ENCODE peak calls at places on chromosome 1, in five cellular contexts. One of them, this sample, is unnamed.
A peak's percentile ranks its signal among the peaks of the same experiment; 100 is the strongest.

GRCh38 chr1:109499661-109500536 is 6.0 kb downstream of the CYB561D1 start:
- DNase-seq in A549: no peak
- DNase-seq in body of pancreas: peak; percentile 74
- DNase-seq in spleen: no peak
- DNase-seq in adrenal gland: peak; percentile 65
- DNase-seq in this sample: no peak

GRCh38 chr1:1664941-1665814 is 6.4 kb upstream of the CDK11B start:
- DNase-seq in A549: no peak
- DNase-seq in body of pancreas: peak; percentile 22
- DNase-seq in spleen: peak; percentile 68
- DNase-seq in adrenal gland: no peak
- DNase-seq in this sample: no peak

GRCh38 chr1:94490556-94490955 is 51.0 kb downstream of the F3 start:
- DNase-seq in A549: no peak
- DNase-seq in body of pancreas: no peak
- DNase-seq in spleen: no peak
- DNase-seq in adrenal gland: no peak
- DNase-seq in this sample: no peak

GRCh38 chr1:56065729-56066128 is 513.6 kb downstream of the PLPP3 start:
- DNase-seq in A549: no peak
- DNase-seq in body of pancreas: no peak
- DNase-seq in spleen: no peak
- DNase-seq in adrenal gland: no peak
- DNase-seq in this sample: no peak

GRCh38 chr1:44655609-44656008 is 18.7 kb downstream of the TMEM53 start:
- DNase-seq in A549: peak; percentile 33
- DNase-seq in body of pancreas: peak; percentile 52
- DNase-seq in spleen: peak; percentile 74
- DNase-seq in adrenal gland: peak; percentile 49
- DNase-seq in this sample: no peak

GRCh38 chr1:169361281-169361680 is 6.3 kb downstream of the NME7 start:
- DNase-seq in A549: no peak
- DNase-seq in body of pancreas: no peak
- DNase-seq in spleen: no peak
- DNase-seq in adrenal gland: no peak
- DNase-seq in this sample: no peak

GRCh38 chr1:230855886-230856285 is 12.4 kb downstream of the C1orf198 start:
- DNase-seq in A549: no peak
- DNase-seq in body of pancreas: no peak
- DNase-seq in spleen: no peak
- DNase-seq in adrenal gland: no peak
- DNase-seq in this sample: no peak

GRCh38 chr1:181139631-181140051 is 51.1 kb downstream of the IER5 start:
- DNase-seq in A549: no peak
- DNase-seq in body of pancreas: no peak
- DNase-seq in spleen: no peak
- DNase-seq in adrenal gland: no peak
- DNase-seq in this sample: no peak

GRCh38 chr1:51301152-51301843 is 29.1 kb downstream of the TTC39A start:
- DNase-seq in A549: no peak
- DNase-seq in body of pancreas: no peak
- DNase-seq in spleen: peak; percentile 56
- DNase-seq in adrenal gland: no peak
- DNase-seq in this sample: no peak

GRCh38 chr1:167373398-167373797 is 144.9 kb downstream of the CD247 start:
- DNase-seq in A549: no peak
- DNase-seq in body of pancreas: no peak
- DNase-seq in spleen: no peak
- DNase-seq in adrenal gland: no peak
- DNase-seq in this sample: no peak

GRCh38 chr1:212415107-212415841 is 588 bp upstream of the PACC1 start:
- DNase-seq in A549: no peak
- DNase-seq in body of pancreas: no peak
- DNase-seq in spleen: no peak
- DNase-seq in adrenal gland: no peak
- DNase-seq in this sample: no peak

GRCh38 chr1:54614558-54614957 is 8.8 kb downstream of the FAM151A start:
- DNase-seq in A549: no peak
- DNase-seq in body of pancreas: no peak
- DNase-seq in spleen: peak; percentile 39
- DNase-seq in adrenal gland: no peak
- DNase-seq in this sample: no peak

GRCh38 chr1:55707196-55707595 is 492.0 kb upstream of the USP24 start:
- DNase-seq in A549: no peak
- DNase-seq in body of pancreas: no peak
- DNase-seq in spleen: no peak
- DNase-seq in adrenal gland: no peak
- DNase-seq in this sample: no peak

GRCh38 chr1:111541721-111542120 is 38.3 kb upstream of the ADORA3 start:
- DNase-seq in A549: no peak
- DNase-seq in body of pancreas: no peak
- DNase-seq in spleen: no peak
- DNase-seq in adrenal gland: no peak
- DNase-seq in this sample: no peak

GRCh38 chr1:207805841-207806421 is 54.1 kb downstream of the CD46 start:
- DNase-seq in A549: peak; percentile 55
- DNase-seq in body of pancreas: peak; percentile 81
- DNase-seq in spleen: no peak
- DNase-seq in adrenal gland: peak; percentile 94
- DNase-seq in this sample: peak; percentile 77

GRCh38 chr1:71047635-71048607 is at the start of gene PTGER3:
- DNase-seq in A549: no peak
- DNase-seq in body of pancreas: peak; percentile 87
- DNase-seq in spleen: peak; percentile 81
- DNase-seq in adrenal gland: peak; percentile 72
- DNase-seq in this sample: peak; percentile 43

GRCh38 chr1:223876643-223877042 is 30.9 kb upstream of the TP53BP2 start:
- DNase-seq in A549: no peak
- DNase-seq in body of pancreas: no peak
- DNase-seq in spleen: no peak
- DNase-seq in adrenal gland: no peak
- DNase-seq in this sample: no peak

GRCh38 chr1:234543442-234544093 is 64.6 kb upstream of the TARBP1 start:
- DNase-seq in A549: no peak
- DNase-seq in body of pancreas: peak; percentile 81
- DNase-seq in spleen: no peak
- DNase-seq in adrenal gland: peak; percentile 68
- DNase-seq in this sample: peak; percentile 73

GRCh38 chr1:180181048-180181447 is 26.4 kb downstream of the QSOX1 start:
- DNase-seq in A549: no peak
- DNase-seq in body of pancreas: peak; percentile 21
- DNase-seq in spleen: peak; percentile 27
- DNase-seq in adrenal gland: peak; percentile 29
- DNase-seq in this sample: no peak

GRCh38 chr1:3869751-3870301 is 12.6 kb downstream of the DFFB start:
- DNase-seq in A549: no peak
- DNase-seq in body of pancreas: no peak
- DNase-seq in spleen: no peak
- DNase-seq in adrenal gland: no peak
- DNase-seq in this sample: no peak

GRCh38 chr1:25544819-25545218 is 1.4 kb downstream of the LDLRAP1 start:
- DNase-seq in A549: no peak
- DNase-seq in body of pancreas: peak; percentile 69
- DNase-seq in spleen: no peak
- DNase-seq in adrenal gland: peak; percentile 65
- DNase-seq in this sample: peak; percentile 54

GRCh38 chr1:46673749-46674182 is 2.1 kb downstream of the TEX38 start:
- DNase-seq in A549: no peak
- DNase-seq in body of pancreas: no peak
- DNase-seq in spleen: no peak
- DNase-seq in adrenal gland: peak; percentile 7
- DNase-seq in this sample: no peak

GRCh38 chr1:46665983-46666382 is 2.2 kb downstream of the ATPAF1 start:
- DNase-seq in A549: no peak
- DNase-seq in body of pancreas: no peak
- DNase-seq in spleen: no peak
- DNase-seq in adrenal gland: no peak
- DNase-seq in this sample: no peak

GRCh38 chr1:46670134-46670533 is 1.5 kb upstream of the TEX38 start:
- DNase-seq in A549: no peak
- DNase-seq in body of pancreas: no peak
- DNase-seq in spleen: no peak
- DNase-seq in adrenal gland: no peak
- DNase-seq in this sample: no peak

GRCh38 chr1:46671554-46671953 is at the start of gene TEX38:
- DNase-seq in A549: no peak
- DNase-seq in body of pancreas: no peak
- DNase-seq in spleen: no peak
- DNase-seq in adrenal gland: no peak
- DNase-seq in this sample: no peak

DNA sequence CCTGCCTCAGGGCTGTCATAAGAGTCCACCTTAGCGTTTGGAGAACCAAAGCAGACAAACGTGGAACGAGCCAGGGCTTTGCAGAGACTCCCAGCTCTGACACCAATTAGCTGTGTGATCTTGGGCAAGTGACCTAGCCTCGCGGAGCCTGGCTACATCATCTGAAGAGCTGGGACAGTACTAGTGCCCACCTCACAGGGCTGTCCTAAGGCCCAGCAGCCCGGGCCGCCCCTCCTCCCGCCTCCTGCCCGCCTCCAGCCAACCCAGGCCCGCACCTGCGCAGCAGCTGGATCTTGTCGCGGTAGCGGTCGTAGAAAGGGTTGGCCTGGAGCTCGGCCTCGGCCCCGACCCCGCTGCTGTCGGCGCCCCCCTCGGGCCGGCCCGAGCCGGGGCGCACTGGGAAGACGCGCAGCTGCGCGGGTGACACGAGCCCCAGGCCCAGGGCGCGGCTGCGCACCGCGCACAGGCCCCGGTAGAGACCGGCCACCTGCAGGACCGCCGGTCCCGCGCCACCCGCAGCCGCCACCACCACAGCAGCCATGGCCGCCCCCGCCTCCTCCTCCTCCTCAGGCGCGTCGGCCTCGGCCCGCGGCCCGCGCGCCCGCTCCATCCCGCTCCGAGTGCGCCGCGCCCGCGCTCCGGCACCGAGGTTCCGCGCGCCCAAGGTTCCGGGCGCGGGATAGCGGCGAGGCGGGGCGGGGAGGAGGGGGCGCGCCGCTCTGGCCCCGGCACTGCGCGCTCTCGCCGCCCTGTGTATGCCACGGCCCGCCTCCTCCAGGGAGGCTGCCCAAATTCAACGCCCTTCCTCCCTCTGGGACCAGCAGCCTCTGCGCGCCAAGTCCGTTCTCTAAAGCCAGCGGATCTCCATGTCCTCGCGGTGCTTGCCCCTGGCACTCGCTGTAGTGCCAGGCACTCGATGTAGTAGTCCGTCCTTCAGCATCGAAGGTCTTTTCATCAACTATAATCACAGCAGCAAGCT is at the start of gene ATPAF1:
- DNase-seq in A549: peak; percentile 77
- DNase-seq in body of pancreas: peak; percentile 79
- DNase-seq in spleen: peak; percentile 93
- DNase-seq in adrenal gland: peak; percentile 76
- DNase-seq in this sample: peak; percentile 86
- TF ChIP-seq POLR2A in A549: peak; percentile 40
- TF ChIP-seq POLR2A in body of pancreas: peak; percentile 17
- TF ChIP-seq POLR2A in spleen: no peak
- TF ChIP-seq POLR2A in adrenal gland: peak; percentile 44
- TF ChIP-seq POLR2A in this sample: peak; percentile 42

GRCh38 chr1:240058049-240058448 is 33.6 kb upstream of the FMN2 start:
- DNase-seq in A549: no peak
- DNase-seq in body of pancreas: no peak
- DNase-seq in spleen: no peak
- DNase-seq in adrenal gland: no peak
- DNase-seq in this sample: no peak
- H3K4me1 ChIP-seq in A549: no peaks in the 10 kb centered on the region
- H3K4me1 ChIP-seq in body of pancreas: no peaks in the 10 kb centered on the region
- H3K4me1 ChIP-seq in spleen: no peaks in the 10 kb centered on the region
- H3K4me1 ChIP-seq in adrenal gland: no peaks in the 10 kb centered on the region
- H3K4me1 ChIP-seq in this sample: no peaks in the 10 kb centered on the region

DNA sequence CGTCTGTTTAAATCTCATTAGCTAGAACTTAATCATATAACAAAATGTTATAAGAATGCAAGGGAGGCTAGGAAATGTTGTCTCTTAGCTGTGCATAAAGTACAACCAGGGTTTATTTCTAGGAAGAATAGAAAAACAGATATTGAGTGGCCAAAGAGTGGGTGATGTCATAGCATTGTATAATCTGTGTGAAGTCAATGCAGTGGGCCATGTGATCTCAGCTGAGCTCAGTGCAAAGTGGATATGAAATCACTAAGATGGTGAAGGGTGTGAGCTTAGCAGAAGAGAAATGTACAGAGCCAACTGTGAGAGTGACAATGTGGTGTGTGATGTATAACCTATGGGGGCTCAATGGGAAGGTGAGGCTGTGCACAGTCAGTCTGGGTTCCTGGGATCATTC is 29.7 kb upstream of the DUSP23 start:
- DNase-seq in A549: no peak
- DNase-seq in body of pancreas: no peak
- DNase-seq in spleen: no peak
- DNase-seq in adrenal gland: no peak
- DNase-seq in this sample: no peak
- H3K27ac ChIP-seq in A549: peak overlapping the region; percentile 67
- H3K27ac ChIP-seq in body of pancreas: peak overlapping the region; percentile 68
- H3K27ac ChIP-seq in spleen: no peak overlapping the region
- H3K27ac ChIP-seq in adrenal gland: no peak overlapping the region
- H3K27ac ChIP-seq in this sample: peak overlapping the region; percentile 73

GRCh38 chr1:30823969-30824735 is 66.6 kb upstream of the LAPTM5 start:
- DNase-seq in A549: peak; percentile 98
- DNase-seq in body of pancreas: peak; percentile 97
- DNase-seq in spleen: peak; percentile 90
- DNase-seq in adrenal gland: peak; percentile 99
- DNase-seq in this sample: peak; percentile 97
- TF ChIP-seq POLR2A in A549: peak; percentile 57
- TF ChIP-seq POLR2A in body of pancreas: peak; percentile 88
- TF ChIP-seq POLR2A in spleen: no peak
- TF ChIP-seq POLR2A in adrenal gland: peak; percentile 86
- TF ChIP-seq POLR2A in this sample: peak; percentile 35

DNA sequence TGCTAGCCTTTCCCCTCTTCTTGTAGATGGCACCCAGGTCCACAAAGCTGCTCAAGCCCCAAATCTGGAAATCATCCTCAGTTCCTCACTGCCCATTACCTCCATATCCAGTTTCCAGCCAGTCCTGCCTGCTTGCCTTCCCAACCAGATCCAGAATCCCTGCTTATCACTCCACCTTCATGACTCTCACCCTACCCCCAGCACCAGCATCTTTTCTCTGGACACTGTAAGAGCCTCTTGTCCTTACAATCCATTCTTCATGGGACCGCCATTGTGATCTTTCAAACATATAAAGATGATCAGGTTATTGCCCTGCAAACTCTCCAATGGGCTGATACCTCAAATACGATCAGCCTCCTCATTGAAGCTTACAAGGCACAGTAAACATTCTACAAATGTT is 23.5 kb upstream of the NPL start:
- DNase-seq in A549: no peak
- DNase-seq in body of pancreas: no peak
- DNase-seq in spleen: no peak
- DNase-seq in adrenal gland: no peak
- DNase-seq in this sample: no peak
- H3K4me1 ChIP-seq in A549: no peaks in the 10 kb centered on the region
- H3K4me1 ChIP-seq in body of pancreas: no peaks in the 10 kb centered on the region
- H3K4me1 ChIP-seq in spleen: no peaks in the 10 kb centered on the region
- H3K4me1 ChIP-seq in adrenal gland: no peaks in the 10 kb centered on the region
- H3K4me1 ChIP-seq in this sample: no peaks in the 10 kb centered on the region